ENCODE peak calls at places on chromosome 15, in eight cellular contexts. X, G, N, V, F, A, Z and L are unnamed samples.
A peak's percentile ranks its signal among the peaks of the same experiment; 100 is the strongest.

GRCh38 chr15:99032935-99033334 is 25.3 kb upstream of the PGPEP1L start:
- DNase-seq in X (no peak), A (no peak), V (no peak), G (no peak), N (no peak), F (no peak), Z (no peak), L (no peak)

GRCh38 chr15:62734706-62735105 is 307.8 kb upstream of the TPM1 start:
- DNase-seq in N (peak; percentile 92), A (no peak), G (no peak), F (no peak), Z (no peak), X (no peak), V (no peak), L (no peak)

GRCh38 chr15:63079938-63080626 is 37.5 kb downstream of the TPM1 start:
- DNase-seq in V (no peak), N (no peak), X (peak; percentile 47), F (peak; percentile 26), G (no peak), A (no peak), Z (no peak), L (no peak)

GRCh38 chr15:29917600-29918597 is 95.6 kb upstream of the TJP1 start:
- DNase-seq in V (no peak), N (no peak), G (no peak), F (peak; percentile 70), Z (no peak), X (no peak), A (peak; percentile 42), L (no peak)

GRCh38 chr15:29676961-29677402 is 145.3 kb downstream of the TJP1 start:
- DNase-seq in A (peak; percentile 45), G (no peak), Z (no peak), F (no peak), N (no peak), X (no peak), V (no peak), L (no peak)

GRCh38 chr15:73936181-73936580 is 9.9 kb downstream of the LOXL1 start:
- DNase-seq in Z (peak; percentile 27), F (peak; percentile 30), G (peak; percentile 85), X (no peak), V (no peak), N (no peak), A (peak; percentile 73), L (no peak)

GRCh38 chr15:88838667-88839066 is 35.4 kb downstream of the ACAN start:
- DNase-seq in V (no peak), F (no peak), G (no peak), A (no peak), X (no peak), N (no peak), Z (no peak), L (no peak)

GRCh38 chr15:90903733-90904536 is 833 bp downstream of the MAN2A2 start:
- DNase-seq in A (no peak), F (no peak), V (no peak), Z (peak; percentile 48), N (peak; percentile 88), X (no peak), G (no peak), L (peak; percentile 33)

GRCh38 chr15:25246641-25247417 is 192.0 kb downstream of the UBE3A start:
- DNase-seq in N (no peak), X (peak; percentile 1), V (no peak), A (no peak), Z (peak; percentile 27), G (peak; percentile 51), F (no peak), L (peak; percentile 0)

GRCh38 chr15:63797901-63798300 is 35.8 kb downstream of the HERC1 start:
- DNase-seq in N (no peak), F (no peak), Z (no peak), G (no peak), A (no peak), X (no peak), V (no peak), L (no peak)

GRCh38 chr15:90571063-90571541 is 41.4 kb downstream of the CRTC3 start:
- DNase-seq in F (peak; percentile 51), G (peak; percentile 79), X (peak; percentile 54), Z (no peak), A (peak; percentile 25), N (no peak), V (no peak), L (no peak)

GRCh38 chr15:62896380-62896866 is 146.1 kb upstream of the TPM1 start:
- DNase-seq in A (no peak), G (no peak), N (no peak), Z (no peak), F (peak; percentile 69), V (no peak), X (no peak), L (no peak)

GRCh38 chr15:50876260-50876988 is 32.1 kb upstream of the AP4E1 start:
- DNase-seq in F (no peak), V (no peak), A (no peak), Z (no peak), X (no peak), G (no peak), N (no peak), L (no peak)

GRCh38 chr15:53789654-53790053 is 30.2 kb upstream of the WDR72 start:
- DNase-seq in A (no peak), F (no peak), N (no peak), V (no peak), X (no peak), Z (no peak), G (no peak), L (no peak)

GRCh38 chr15:43748376-43748775 is 2.1 kb downstream of the PDIA3 start:
- DNase-seq in X (no peak), G (no peak), N (no peak), V (no peak), F (peak; percentile 23), A (peak; percentile 48), Z (no peak), L (no peak)

GRCh38 chr15:55403531-55403930 is 4.6 kb downstream of the CCPG1 start:
- DNase-seq in G (no peak), Z (no peak), X (no peak), A (peak; percentile 85), F (peak; percentile 10), V (no peak), N (no peak), L (no peak)

GRCh38 chr15:34847598-34847997 is 52.2 kb upstream of the ACTC1 start:
- DNase-seq in Z (no peak), G (no peak), F (peak; percentile 59), V (no peak), N (no peak), A (no peak), X (no peak), L (no peak)

GRCh38 chr15:69225355-69226027 is 65.1 kb downstream of the GLCE start:
- DNase-seq in N (no peak), F (peak; percentile 25), G (no peak), Z (no peak), V (no peak), X (no peak), A (peak; percentile 70), L (no peak)
- TF ChIP-seq CTCF in N (peak; percentile 71), F (peak; percentile 18), G (peak; percentile 21), Z (no peak), V (peak; percentile 17), X (peak; percentile 25), A (peak; percentile 35), L (no peak)

GRCh38 chr15:91985297-91985696 is 131.8 kb downstream of the SLCO3A1 start:
- DNase-seq in V (no peak), F (no peak), Z (no peak), N (no peak), A (no peak), X (no peak), G (no peak), L (no peak)

GRCh38 chr15:91980502-91981267 is 127.2 kb downstream of the SLCO3A1 start:
- DNase-seq in X (no peak), N (no peak), Z (no peak), V (no peak), F (no peak), A (no peak), G (peak; percentile 76), L (no peak)

GRCh38 chr15:91984006-91984405 is 130.5 kb downstream of the SLCO3A1 start:
- DNase-seq in V (no peak), G (no peak), X (no peak), N (no peak), Z (no peak), F (no peak), A (peak; percentile 87), L (no peak)

GRCh38 chr15:91981802-91982201 is 128.3 kb downstream of the SLCO3A1 start:
- DNase-seq in G (no peak), X (no peak), Z (no peak), F (no peak), N (no peak), A (no peak), V (no peak), L (no peak)

GRCh38 chr15:91982401-91982800 is 128.9 kb downstream of the SLCO3A1 start:
- DNase-seq in N (no peak), Z (no peak), G (no peak), A (peak; percentile 24), F (peak; percentile 13), V (no peak), X (no peak), L (no peak)
- TF ChIP-seq CTCF in N (no peak), Z (no peak), G (no peak), A (peak; percentile 23), F (peak; percentile 21), V (peak; percentile 3), X (no peak), L (no peak)

GRCh38 chr15:78007211-78007956 is 70.1 kb downstream of the TBC1D2B start:
- DNase-seq in A (no peak), V (no peak), X (no peak), N (peak; percentile 29), Z (no peak), F (no peak), G (no peak), L (no peak)

GRCh38 chr15:78010112-78010511 is 67.4 kb downstream of the TBC1D2B start:
- DNase-seq in Z (no peak), G (no peak), N (no peak), V (no peak), A (no peak), F (no peak), X (no peak), L (no peak)

GRCh38 chr15:78016860-78017259 is 60.7 kb downstream of the TBC1D2B start:
- DNase-seq in X (no peak), N (no peak), G (no peak), Z (no peak), V (no peak), F (no peak), A (no peak), L (no peak)

GRCh38 chr15:78007965-78008886 is 69.3 kb downstream of the TBC1D2B start:
- DNase-seq in X (peak; percentile 91), A (peak; percentile 85), V (no peak), Z (peak; percentile 86), F (peak; percentile 89), G (peak; percentile 84), N (peak; percentile 36), L (no peak)

GRCh38 chr15:78012643-78013077 is 64.9 kb downstream of the TBC1D2B start:
- DNase-seq in F (peak; percentile 95), N (no peak), X (no peak), V (no peak), Z (no peak), A (no peak), G (no peak), L (no peak)
- TF ChIP-seq CTCF in F (no peak), N (no peak), X (no peak), V (no peak), Z (no peak), A (no peak), G (no peak), L (no peak)

DNA sequence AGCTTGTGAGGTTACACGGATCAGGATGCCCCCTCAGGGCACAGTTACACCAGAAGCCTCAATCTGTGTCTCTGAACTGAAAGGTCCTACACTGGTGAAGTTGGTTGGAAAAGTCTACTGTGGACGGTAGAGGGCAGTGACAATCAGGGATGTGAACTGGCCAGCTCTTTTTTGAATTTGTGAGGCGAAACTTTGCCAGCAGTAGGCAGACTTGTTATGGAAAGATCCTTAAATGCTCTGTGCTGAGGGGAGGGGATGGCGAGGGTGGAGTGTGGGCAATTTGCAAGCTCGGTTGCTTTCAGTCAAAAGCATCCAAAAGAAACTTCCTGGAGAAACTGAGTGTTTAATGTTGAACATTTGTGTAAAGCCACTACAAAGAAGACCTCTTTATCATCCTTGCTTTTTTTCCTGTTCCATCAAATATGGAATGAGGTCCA is 127.4 kb upstream of the ABHD17C start:
- DNase-seq in N (peak; percentile 90), A (peak; percentile 96), Z (no peak), V (no peak), F (peak; percentile 85), G (no peak), X (no peak), L (peak; percentile 64)
- TF ChIP-seq CTCF in N (peak; percentile 84), A (peak; percentile 86), Z (peak; percentile 46), V (peak; percentile 59), F (peak; percentile 74), G (peak; percentile 66), X (peak; percentile 57), L (peak; percentile 23)